ENCODE peak calls at places on chromosomes 5 and 9, in nine cellular contexts. C is psoas muscle, O is fibroblast of pulmonary artery, Z is coronary artery, S is A549, M is progenitor cell of endocrine pancreas, T is HFFc6, D is GM13977, J is neural crest cell. H is an unnamed sample.
A peak's percentile ranks its signal among the peaks of the same experiment; 100 is the strongest.

GRCh38 chr5:54624671-54625583 is 107.4 kb downstream of the SNX18 start:
- DNase-seq in O (peak; percentile 78), D (no peak), J (no peak), T (no peak), Z (no peak), S (no peak), M (no peak), C (no peak), H (no peak)

GRCh38 chr9:113511856-113512761 is 48.6 kb downstream of the RGS3 start:
- DNase-seq in M (no peak), S (no peak), J (no peak), T (peak; percentile 33), Z (no peak), O (peak; percentile 35), D (peak; percentile 81), C (no peak), H (peak; percentile 62)

GRCh38 chr9:92395617-92396016 is 8.8 kb downstream of the OGN start:
- DNase-seq in Z (no peak), T (no peak), D (no peak), J (no peak), C (no peak), O (no peak), M (no peak), S (no peak), H (no peak)

GRCh38 chr5:107104774-107105050 is 566.0 kb downstream of the EFNA5 start:
- DNase-seq in M (no peak), O (peak; percentile 30), C (peak; percentile 12), D (no peak), J (no peak), Z (no peak), T (no peak), S (peak; percentile 10), H (no peak)

GRCh38 chr5:163260961-163261360 is 176.4 kb upstream of the CCNG1 start:
- DNase-seq in D (no peak), J (no peak), Z (no peak), T (no peak), C (no peak), S (no peak), O (no peak), M (no peak), H (no peak)

GRCh38 chr9:130715270-130716077 is 21.9 kb downstream of the EXOSC2 start:
- DNase-seq in M (no peak), S (no peak), J (no peak), C (no peak), O (peak; percentile 23), T (peak; percentile 38), D (no peak), Z (no peak), H (no peak)

GRCh38 chr5:139167952-139168720 is 30.0 kb downstream of the SIL1 start:
- DNase-seq in D (no peak), S (no peak), T (no peak), C (no peak), Z (no peak), O (no peak), M (no peak), J (no peak), H (no peak)

GRCh38 chr5:32540446-32540845 is 44.9 kb upstream of the SUB1 start:
- DNase-seq in S (no peak), D (no peak), O (no peak), Z (no peak), C (no peak), J (no peak), T (no peak), M (no peak), H (no peak)

GRCh38 chr9:69519470-69520240 is 152.5 kb downstream of the APBA1 start:
- DNase-seq in Z (no peak), M (no peak), O (no peak), C (no peak), T (no peak), D (no peak), J (no peak), S (no peak), H (no peak)

GRCh38 chr5:61262080-61262479 is 70.0 kb upstream of the ZSWIM6 start:
- DNase-seq in M (no peak), J (no peak), C (no peak), O (no peak), S (no peak), Z (no peak), T (no peak), D (no peak), H (no peak)

GRCh38 chr5:82403026-82403425 is 124.9 kb upstream of the RPS23 start:
- DNase-seq in T (no peak), M (no peak), C (no peak), D (no peak), S (no peak), J (no peak), O (no peak), Z (no peak), H (no peak)

GRCh38 chr9:87290241-87290700 is 207.4 kb upstream of the DAPK1 start:
- DNase-seq in S (no peak), D (no peak), J (no peak), M (no peak), C (no peak), T (peak; percentile 48), O (peak; percentile 66), Z (no peak), H (no peak)

GRCh38 chr5:159779481-159779880 is 136.8 kb upstream of the ADRA1B start:
- DNase-seq in C (no peak), J (no peak), T (peak; percentile 17), M (no peak), O (no peak), Z (no peak), S (no peak), D (no peak), H (no peak)
- TF ChIP-seq CTCF in C (no peak), J (no peak), T (no peak), M (no peak), O (no peak), Z (no peak), S (no peak), D (no peak), H (no peak)

GRCh38 chr5:94159144-94159543 is 417.7 kb upstream of the POU5F2 start:
- DNase-seq in Z (no peak), M (no peak), T (no peak), O (no peak), C (no peak), D (no peak), S (no peak), J (no peak), H (no peak)
- TF ChIP-seq CTCF in Z (no peak), M (no peak), T (peak; percentile 55), O (no peak), C (no peak), D (no peak), S (no peak), J (peak; percentile 14), H (no peak)

GRCh38 chr5:160325716-160326115 is 13.4 kb upstream of the CCNJL start:
- DNase-seq in M (no peak), D (no peak), T (no peak), C (no peak), Z (no peak), S (no peak), J (no peak), O (no peak), H (no peak)
- TF ChIP-seq CTCF in M (no peak), D (no peak), T (no peak), C (no peak), Z (no peak), S (no peak), J (no peak), O (no peak), H (no peak)

GRCh38 chr9:71223953-71224538 is 102.6 kb upstream of the TRPM3 start:
- DNase-seq in D (no peak), C (no peak), S (no peak), J (no peak), M (no peak), Z (no peak), O (peak; percentile 26), T (no peak), H (no peak)
- TF ChIP-seq CTCF in D (no peak), C (no peak), S (no peak), J (no peak), M (no peak), Z (no peak), O (no peak), T (no peak), H (no peak)

H was measured in mucosa of descending colon.